ENCODE peak calls at places on chromosome 20, in five cellular contexts. C is HCT116, T is HepG2, B is GM12878, D is K562. Y is an unnamed sample.

GRCh38 chr20:45012682-45013302 is 46.5 kb downstream of the STK4 start:
- DNase-seq in C (no peak), T (no peak), B (no peak), D (no peak), Y (no peak)

GRCh38 chr20:21019831-21020655 is 86.1 kb downstream of the LINC00237 start:
- DNase-seq in C (no peak), T (peak; percentile 82), B (no peak), D (no peak), Y (peak; percentile 11)

GRCh38 chr20:19858972-19859371 is 100.9 kb downstream of the RIN2 start:
- DNase-seq in C (no peak), T (no peak), B (no peak), D (no peak), Y (no peak)

GRCh38 chr20:12594410-12595130 is 414.2 kb upstream of the SPTLC3 start:
- DNase-seq in C (no peak), T (peak; percentile 13), B (no peak), D (no peak), Y (peak; percentile 7)

GRCh38 chr20:51446656-51447055 is 95.9 kb downstream of the NFATC2 start:
- DNase-seq in C (peak; percentile 77), T (peak; percentile 82), B (no peak), D (peak; percentile 53), Y (peak; percentile 42)

GRCh38 chr20:62424249-62425109 is 2.9 kb downstream of the RBBP8NL start:
- DNase-seq in C (no peak), T (no peak), B (no peak), D (no peak), Y (no peak)

GRCh38 chr20:48818481-48818987 is 9.3 kb downstream of the PREX1 start:
- DNase-seq in C (no peak), T (no peak), B (peak; percentile 59), D (no peak), Y (no peak)

GRCh38 chr20:53154540-53154939 is 182.4 kb downstream of the TSHZ2 start:
- DNase-seq in C (no peak), T (no peak), B (no peak), D (no peak), Y (no peak)

GRCh38 chr20:43749734-43750294 is 23.0 kb upstream of the GTSF1L start:
- DNase-seq in C (peak; percentile 29), T (peak; percentile 48), B (peak; percentile 13), D (peak; percentile 86), Y (peak; percentile 93)

GRCh38 chr20:33793011-33793931 is 17.9 kb upstream of the CHMP4B start:
- DNase-seq in C (no peak), T (peak; percentile 40), B (no peak), D (no peak), Y (no peak)

GRCh38 chr20:41179961-41180360 is 42.6 kb downstream of the PLCG1 start:
- DNase-seq in C (no peak), T (no peak), B (no peak), D (no peak), Y (no peak)

GRCh38 chr20:19944772-19945459 is 72.2 kb upstream of the NAA20 start:
- DNase-seq in C (no peak), T (no peak), B (peak; percentile 40), D (no peak), Y (no peak)

GRCh38 chr20:3687655-3688054 is 5.8 kb upstream of the ADAM33 start:
- DNase-seq in C (peak; percentile 39), T (peak; percentile 44), B (no peak), D (peak; percentile 54), Y (no peak)

GRCh38 chr20:48923149-48923718 is 1.7 kb downstream of the ARFGEF2 start:
- DNase-seq in C (no peak), T (peak; percentile 92), B (no peak), D (no peak), Y (no peak)

GRCh38 chr20:49278817-49279676 is 1.2 kb upstream of the ZNFX1 start:
- DNase-seq in C (no peak), T (peak; percentile 52), B (no peak), D (peak; percentile 46), Y (no peak)

GRCh38 chr20:49769125-49769581 is 43.5 kb upstream of the SLC9A8 start:
- DNase-seq in C (no peak), T (no peak), B (no peak), D (no peak), Y (no peak)

GRCh38 chr20:62722627-62723026 is 14.0 kb downstream of the NTSR1 start:
- DNase-seq in C (no peak), T (no peak), B (no peak), D (no peak), Y (no peak)

GRCh38 chr20:33668087-33668790 is 1.5 kb downstream of the ACTL10 start:
- DNase-seq in C (no peak), T (no peak), B (no peak), D (peak; percentile 62), Y (peak; percentile 92)

GRCh38 chr20:1072258-1072657 is 46.1 kb upstream of the PSMF1 start:
- DNase-seq in C (no peak), T (no peak), B (no peak), D (no peak), Y (no peak)

GRCh38 chr20:6613280-6613861 is 154.1 kb upstream of the BMP2 start:
- DNase-seq in C (no peak), T (no peak), B (no peak), D (no peak), Y (no peak)

GRCh38 chr20:21433329-21433890 is 36.1 kb upstream of the NKX2-4 start:
- DNase-seq in C (no peak), T (no peak), B (no peak), D (no peak), Y (no peak)

GRCh38 chr20:51199920-51200319 is 177.0 kb upstream of the KCNG1 start:
- DNase-seq in C (no peak), T (no peak), B (no peak), D (no peak), Y (no peak)

GRCh38 chr20:40009542-40009941 is 679.5 kb downstream of the MAFB start:
- DNase-seq in C (no peak), T (no peak), B (no peak), D (no peak), Y (no peak)

GRCh38 chr20:51388227-51388626 is 154.3 kb downstream of the NFATC2 start:
- DNase-seq in C (no peak), T (no peak), B (no peak), D (no peak), Y (no peak)

GRCh38 chr20:11438412-11438811 is 479.3 kb upstream of the BTBD3 start:
- DNase-seq in C (no peak), T (no peak), B (no peak), D (no peak), Y (no peak)

GRCh38 chr20:2585811-2586210 is 49.4 kb downstream of the TMC2 start:
- DNase-seq in C (no peak), T (no peak), B (no peak), D (no peak), Y (no peak)

GRCh38 chr20:44596876-44597275 is 14.5 kb downstream of the PKIG start:
- DNase-seq in C (no peak), T (no peak), B (no peak), D (no peak), Y (no peak)

GRCh38 chr20:40612247-40612646 is 76.8 kb downstream of the MAFB start:
- DNase-seq in C (no peak), T (no peak), B (no peak), D (no peak), Y (no peak)

DNA sequence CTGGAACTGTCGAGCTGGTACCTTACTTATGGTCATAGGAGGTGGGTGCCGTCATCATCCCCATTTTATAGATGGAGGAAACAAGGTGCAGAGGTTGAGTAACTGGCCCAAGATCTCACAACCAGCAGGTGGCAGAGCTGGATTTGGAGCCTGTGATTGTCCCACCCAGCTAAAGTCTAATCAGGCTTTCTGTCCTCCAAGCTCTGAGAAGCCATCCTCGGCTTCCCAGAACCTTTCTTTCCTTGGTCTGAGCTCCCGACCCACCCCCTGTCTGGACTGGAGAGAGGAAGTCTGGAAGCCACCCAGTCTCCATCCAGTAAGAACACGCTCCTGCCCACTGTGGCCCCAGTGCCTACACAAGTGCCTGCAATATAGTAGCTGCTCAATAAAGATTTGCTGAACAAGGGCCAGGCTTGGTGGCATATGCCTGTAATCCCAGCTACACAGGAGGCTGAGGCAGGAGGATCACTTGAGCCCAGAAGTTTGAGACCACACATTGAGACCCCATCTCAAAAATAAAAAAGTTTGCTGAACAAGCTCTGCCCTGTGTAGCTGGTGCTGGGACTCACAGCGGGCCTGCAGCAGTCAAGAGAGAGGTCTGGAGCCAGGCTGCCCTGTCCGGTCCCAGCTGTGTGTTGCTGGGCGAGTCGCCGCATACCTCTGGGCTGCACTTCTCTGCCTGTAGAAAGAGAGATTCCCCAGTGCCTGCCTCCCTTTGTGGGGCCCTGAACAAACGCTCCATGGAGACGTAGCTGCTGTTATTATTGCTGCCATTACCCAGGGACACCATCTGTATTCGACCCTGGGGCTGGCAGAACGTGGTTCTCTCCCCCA is 32.5 kb upstream of the DLGAP4 start:
- DNase-seq in C (peak; percentile 4), T (no peak), B (no peak), D (no peak), Y (peak; percentile 51)
- TF ChIP-seq REST in C (no peak), T (no peak), B (no peak), D (no peak), Y (no peak)

DNA sequence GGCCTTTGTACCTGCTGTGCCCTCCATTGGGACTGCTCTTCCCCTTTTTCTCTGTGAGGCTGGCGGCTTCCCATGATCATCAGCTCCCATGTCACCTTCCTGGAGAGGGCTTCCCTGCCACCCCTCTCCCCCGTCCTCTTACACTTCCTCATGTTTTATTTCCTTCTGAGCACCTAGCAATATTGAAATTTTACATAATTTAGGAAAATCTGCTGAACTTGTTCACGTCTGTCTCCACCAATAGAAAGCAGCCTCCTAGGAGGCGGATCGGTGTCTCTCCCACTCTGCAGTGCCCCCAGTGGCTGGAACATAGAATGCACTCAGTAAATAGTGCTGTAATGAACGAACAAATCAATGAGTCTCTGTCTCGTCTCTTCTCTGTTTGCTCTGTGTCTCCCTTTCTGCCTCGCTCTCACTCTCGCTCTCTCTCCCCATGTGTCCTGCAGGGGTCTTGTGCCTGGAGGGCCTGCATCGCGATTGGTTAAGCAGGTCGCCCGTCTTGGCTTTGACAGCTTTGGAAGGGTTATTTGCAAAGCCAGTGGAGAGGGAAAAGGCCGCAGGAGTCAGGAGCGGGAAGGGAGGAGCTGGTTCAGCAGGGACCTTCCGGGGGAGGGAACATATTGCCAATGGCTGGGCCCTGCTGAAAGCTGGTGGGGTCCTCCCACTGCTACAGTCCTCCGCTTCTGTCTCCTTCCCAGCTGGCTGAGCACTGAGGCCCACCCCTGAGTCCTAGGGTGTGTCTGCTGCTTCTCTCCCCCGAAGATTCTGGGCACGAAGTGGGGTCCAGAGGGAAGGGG is 12.1 kb upstream of the OCSTAMP start:
- DNase-seq in C (peak; percentile 47), T (peak; percentile 87), B (no peak), D (peak; percentile 88), Y (peak; percentile 80)
- TF ChIP-seq ZBTB33 in C (no peak), T (peak; percentile 3), B (no peak), D (no peak), Y (no peak)

GRCh38 chr20:64226686-64227576 is 28.6 kb upstream of the PCMTD2 start:
- DNase-seq in C (no peak), T (no peak), B (no peak), D (no peak), Y (no peak)
- TF ChIP-seq REST in C (no peak), T (no peak), B (no peak), D (no peak), Y (no peak)

GRCh38 chr20:24341781-24342180 is 127.6 kb upstream of the SYNDIG1 start:
- DNase-seq in C (no peak), T (no peak), B (no peak), D (no peak), Y (no peak)
- TF ChIP-seq ZBTB33 in C (no peak), T (no peak), B (no peak), D (no peak), Y (no peak)